ENCODE peak calls at places on chromosome 4, in seven cellular contexts. G is astrocyte of the spinal cord; T is NCI-H2029; P is H4; M is B cell; H is activated CD4-positive, alpha-beta T cell treated with anti-CD3 and anti-CD28 coated beads, Interleukin-2, amount 50 U/mL, for 4 hours; V is AG04450. N is an unnamed sample.

GRCh38 chr4:108168672-108169562 is at the start of gene LEF1:
- DNase-seq in G (peak), T (no peak), P (peak), M (peak), H (peak), V (no peak), N (peak)

GRCh38 chr4:8078109-8078494 is 80.5 kb downstream of the ABLIM2 start:
- DNase-seq in G (no peak), T (no peak), P (no peak), M (no peak), H (no peak), V (no peak), N (no peak)

GRCh38 chr4:48635310-48635709 is 144.8 kb downstream of the FRYL start:
- DNase-seq in G (no peak), T (no peak), P (no peak), M (no peak), H (peak), V (no peak), N (no peak)

GRCh38 chr4:64360664-64361398 is 48.4 kb downstream of the TECRL start:
- DNase-seq in G (no peak), T (no peak), P (no peak), M (no peak), H (no peak), V (no peak), N (no peak)

GRCh38 chr4:13528823-13529129 is 15.5 kb downstream of the NKX3-2 start:
- DNase-seq in G (no peak), T (no peak), P (no peak), M (no peak), H (no peak), V (no peak), N (no peak)

GRCh38 chr4:92996533-92996932 is 692.8 kb downstream of the GRID2 start:
- DNase-seq in G (no peak), T (no peak), P (no peak), M (no peak), H (no peak), V (no peak), N (no peak)

GRCh38 chr4:573122-573892 is 2.8 kb downstream of the TMEM271 start:
- DNase-seq in G (no peak), T (no peak), P (no peak), M (no peak), H (no peak), V (no peak), N (no peak)

GRCh38 chr4:10458190-10458589 is 964 bp upstream of the ZNF518B start:
- DNase-seq in G (no peak), T (no peak), P (no peak), M (no peak), H (no peak), V (no peak), N (no peak)

GRCh38 chr4:119243868-119244267 is 31.4 kb downstream of the USP53 start:
- DNase-seq in G (no peak), T (no peak), P (no peak), M (no peak), H (no peak), V (no peak), N (no peak)

GRCh38 chr4:53781614-53782467 is 190.6 kb upstream of the LNX1 start:
- DNase-seq in G (peak), T (no peak), P (no peak), M (no peak), H (no peak), V (peak), N (no peak)